ENCODE peak calls at places on chromosomes 4 and X, in ten cellular contexts. C, V, E, N, D, G, I, W, U and Y are unnamed samples.

GRCh38 chr4:140944539-140944938 is 188.4 kb upstream of the TBC1D9 start:
- DNase-seq in C (no peak), V (no peak), E (no peak), N (no peak), D (no peak), G (peak; percentile 42), I (no peak), W (no peak), U (peak; percentile 67), Y (no peak)

GRCh38 chr4:119238068-119238722 is 25.7 kb downstream of the USP53 start:
- DNase-seq in C (no peak), V (no peak), E (peak; percentile 13), N (no peak), D (no peak), G (no peak), I (no peak), W (peak; percentile 10), U (no peak), Y (no peak)

GRCh38 chr4:2931765-2932560 is 31.2 kb downstream of the NOP14 start:
- DNase-seq in C (no peak), V (peak; percentile 81), E (no peak), N (no peak), D (peak; percentile 44), G (no peak), I (no peak), W (no peak), U (no peak), Y (peak; percentile 88)

GRCh38 chr4:76984127-76984526 is 34.6 kb downstream of the SEPTIN11 start:
- DNase-seq in C (no peak), V (no peak), E (peak; percentile 65), N (no peak), D (peak; percentile 28), G (no peak), I (no peak), W (no peak), U (peak; percentile 77), Y (no peak)

GRCh38 chr4:183571350-183572076 is 66.7 kb downstream of the ING2 start:
- DNase-seq in C (peak; percentile 92), V (no peak), E (peak; percentile 76), N (peak; percentile 42), D (no peak), G (no peak), I (no peak), W (peak; percentile 43), U (peak; percentile 59), Y (no peak)

GRCh38 chr4:107060388-107060787 is 24.3 kb upstream of the DKK2 start:
- DNase-seq in C (no peak), V (no peak), E (no peak), N (no peak), D (no peak), G (no peak), I (no peak), W (no peak), U (no peak), Y (no peak)

GRCh38 chr4:96593422-96593821 is 753.5 kb downstream of the PDHA2 start:
- DNase-seq in C (peak; percentile 28), V (no peak), E (peak; percentile 27), N (no peak), D (no peak), G (no peak), I (no peak), W (no peak), U (no peak), Y (no peak)

GRCh38 chr4:70802923-70803605 is 36.6 kb downstream of the GRSF1 start:
- DNase-seq in C (no peak), V (no peak), E (no peak), N (no peak), D (no peak), G (no peak), I (no peak), W (no peak), U (no peak), Y (no peak)

GRCh38 chr4:2930821-2931764 is 32.1 kb downstream of the NOP14 start:
- DNase-seq in C (no peak), V (peak; percentile 75), E (no peak), N (no peak), D (no peak), G (peak; percentile 25), I (no peak), W (no peak), U (no peak), Y (no peak)

GRCh38 chr4:73707918-73708577 is 32.3 kb upstream of the CXCL8 start:
- DNase-seq in C (no peak), V (no peak), E (peak; percentile 92), N (peak; percentile 45), D (no peak), G (peak; percentile 48), I (peak; percentile 82), W (peak; percentile 79), U (peak; percentile 93), Y (no peak)

GRCh38 chr4:99404595-99405287 is 30.4 kb downstream of the ADH7 start:
- DNase-seq in C (no peak), V (no peak), E (peak; percentile 96), N (peak; percentile 68), D (no peak), G (peak; percentile 74), I (no peak), W (peak; percentile 62), U (peak; percentile 95), Y (no peak)

GRCh38 chr4:10622728-10623127 is 61.8 kb downstream of the CLNK start:
- DNase-seq in C (no peak), V (no peak), E (no peak), N (no peak), D (no peak), G (no peak), I (no peak), W (no peak), U (no peak), Y (peak; percentile 49)

GRCh38 chrX:27987862-27988646 is 6.8 kb upstream of the DCAF8L1 start:
- DNase-seq in C (no peak), V (no peak), E (no peak), N (no peak), D (no peak), G (no peak), I (no peak), W (no peak), U (no peak), Y (no peak)

GRCh38 chrX:2351321-2351720 is 149.5 kb downstream of the DHRSX start:
- DNase-seq in C (no peak), V (no peak), E (peak; percentile 63), N (peak; percentile 67), D (no peak), G (peak; percentile 71), I (no peak), W (peak; percentile 27), U (peak; percentile 96), Y (no peak)

GRCh38 chr4:129240816-129241215 is 144.9 kb downstream of the C4orf33 start:
- DNase-seq in C (no peak), V (no peak), E (peak; percentile 90), N (no peak), D (no peak), G (no peak), I (no peak), W (no peak), U (no peak), Y (no peak)

GRCh38 chrX:92232182-92232581 is 453.0 kb downstream of the PCDH11X start:
- DNase-seq in C (no peak), V (no peak), E (no peak), N (peak; percentile 4), D (no peak), G (no peak), I (no peak), W (no peak), U (no peak), Y (no peak)

GRCh38 chrX:7746861-7747260 is 96.1 kb upstream of the VCX start:
- DNase-seq in C (no peak), V (no peak), E (no peak), N (no peak), D (no peak), G (no peak), I (no peak), W (no peak), U (peak; percentile 81), Y (no peak)

GRCh38 chrX:1535241-1536041 is 1.5 kb downstream of the P2RY8 start:
- DNase-seq in C (peak; percentile 79), V (no peak), E (no peak), N (no peak), D (peak; percentile 35), G (no peak), I (no peak), W (no peak), U (no peak), Y (peak; percentile 61)

GRCh38 chrX:21657318-21658151 is 595 bp downstream of the KLHL34 start:
- DNase-seq in C (no peak), V (peak; percentile 66), E (no peak), N (no peak), D (peak; percentile 38), G (no peak), I (no peak), W (no peak), U (no peak), Y (peak; percentile 10)

GRCh38 chrX:152821145-152821765 is 9.3 kb downstream of the CETN2 start:
- DNase-seq in C (peak; percentile 47), V (no peak), E (peak; percentile 29), N (no peak), D (no peak), G (no peak), I (no peak), W (no peak), U (peak; percentile 60), Y (no peak)

GRCh38 chrX:128698528-128698927 is 646.3 kb upstream of the ACTRT1 start:
- DNase-seq in C (no peak), V (no peak), E (no peak), N (no peak), D (no peak), G (no peak), I (no peak), W (no peak), U (no peak), Y (no peak)

GRCh38 chrX:152817082-152817744 is 13.3 kb downstream of the CETN2 start:
- DNase-seq in C (peak; percentile 14), V (no peak), E (peak; percentile 20), N (peak; percentile 48), D (no peak), G (peak; percentile 52), I (no peak), W (no peak), U (peak; percentile 71), Y (no peak)

GRCh38 chr4:109041463-109041862 is 261.0 kb downstream of the COL25A1 start:
- DNase-seq in C (no peak), V (no peak), E (no peak), N (no peak), D (no peak), G (no peak), I (no peak), W (no peak), U (peak; percentile 41), Y (no peak)

GRCh38 chr4:91256043-91256442 is 1047.7 kb upstream of the GRID2 start:
- DNase-seq in C (no peak), V (no peak), E (no peak), N (no peak), D (no peak), G (no peak), I (no peak), W (no peak), U (no peak), Y (no peak)

GRCh38 chr4:37489697-37490096 is 196.5 kb downstream of the RELL1 start:
- DNase-seq in C (no peak), V (no peak), E (no peak), N (no peak), D (no peak), G (no peak), I (no peak), W (no peak), U (no peak), Y (no peak)

GRCh38 chrX:150763810-150764209 is 70.6 kb downstream of the MTMR1 start:
- DNase-seq in C (no peak), V (no peak), E (no peak), N (no peak), D (no peak), G (no peak), I (peak; percentile 46), W (no peak), U (no peak), Y (no peak)

GRCh38 chr4:183240581-183241321 is 79.3 kb downstream of the CLDN22 start:
- DNase-seq in C (no peak), V (no peak), E (no peak), N (no peak), D (no peak), G (no peak), I (no peak), W (no peak), U (no peak), Y (no peak)

GRCh38 chr4:184801781-184802180 is 24.0 kb downstream of the ACSL1 start:
- DNase-seq in C (no peak), V (peak; percentile 54), E (peak; percentile 84), N (no peak), D (no peak), G (peak; percentile 65), I (no peak), W (peak; percentile 75), U (peak; percentile 31), Y (no peak)